ENCODE peak calls at places on chromosomes 4 and X, in six cellular contexts. N is right atrium auricular region, C is tibial artery, H is mesendoderm, Y is adrenal gland, L is ascending aorta. Z is an unnamed sample.

GRCh38 chr4:168528131-168528949 is 31.5 kb downstream of the PALLD start:
- DNase-seq in N (no peak), L (no peak), Y (no peak), C (no peak), H (no peak), Z (peak; percentile 75)

GRCh38 chr4:99458911-99459447 is 23.8 kb upstream of the ADH7 start:
- DNase-seq in C (no peak), Y (no peak), N (no peak), H (peak; percentile 39), L (no peak), Z (peak; percentile 96)

GRCh38 chr4:121554377-121554776 is 142.4 kb downstream of the ANXA5 start:
- DNase-seq in Y (no peak), L (no peak), H (no peak), N (no peak), C (no peak), Z (no peak)

GRCh38 chr4:168562021-168562691 is 65.3 kb downstream of the PALLD start:
- DNase-seq in L (no peak), C (no peak), H (no peak), Y (no peak), N (no peak), Z (peak; percentile 80)

GRCh38 chrX:124501566-124501965 is 155.2 kb downstream of the SH2D1A start:
- DNase-seq in Y (no peak), H (no peak), C (no peak), N (no peak), L (no peak), Z (no peak)

GRCh38 chr4:38310446-38311043 is 350.3 kb downstream of the PTTG2 start:
- DNase-seq in H (peak; percentile 59), L (no peak), C (no peak), N (no peak), Y (no peak), Z (no peak)

GRCh38 chr4:38237139-38237538 is 276.9 kb downstream of the PTTG2 start:
- DNase-seq in H (no peak), C (no peak), N (no peak), Y (no peak), L (no peak), Z (peak; percentile 98)

GRCh38 chrX:19761554-19762295 is 125.7 kb downstream of the SH3KBP1 start:
- DNase-seq in H (no peak), C (no peak), Y (no peak), L (no peak), N (no peak), Z (no peak)

GRCh38 chr4:7332216-7333023 is 102.3 kb downstream of the PSAPL1 start:
- DNase-seq in L (no peak), C (no peak), H (no peak), Y (peak; percentile 50), N (no peak), Z (no peak)

GRCh38 chr4:3251691-3252479 is 2.9 kb downstream of the MSANTD1 start:
- DNase-seq in Y (no peak), N (no peak), C (peak; percentile 16), H (no peak), L (no peak), Z (no peak)

GRCh38 chrX:1870421-1870820 is 255.6 kb downstream of the ASMT start:
- DNase-seq in N (no peak), L (no peak), C (no peak), Y (no peak), H (no peak), Z (no peak)

GRCh38 chr4:7938513-7939376 is 916 bp downstream of the AFAP1 start:
- DNase-seq in L (no peak), Y (no peak), N (peak; percentile 64), C (peak; percentile 41), H (peak; percentile 71), Z (peak; percentile 20)

GRCh38 chr4:55491486-55491885 is 55.2 kb downstream of the CLOCK start:
- DNase-seq in L (no peak), H (no peak), Y (no peak), C (no peak), N (no peak), Z (no peak)

GRCh38 chrX:11374570-11374969 is 81.4 kb downstream of the AMELX start:
- DNase-seq in L (no peak), Y (no peak), N (no peak), H (peak; percentile 33), C (no peak), Z (peak; percentile 59)
- H3K4me3 ChIP-seq in L (no peak overlapping the region), Y (no peak overlapping the region), N (no peak overlapping the region), H (no peak overlapping the region), C (no peak overlapping the region), Z (no peak overlapping the region)

GRCh38 chr4:521636-522330 is 22.8 kb downstream of the PIGG start:
- DNase-seq in H (no peak), N (no peak), C (no peak), Y (no peak), L (no peak), Z (no peak)
- H3K36me3 ChIP-seq in H (peaks cover 15% of the 10 kb centered on the region), N (peaks cover 56% of the 10 kb centered on the region), C (peaks cover 75% of the 10 kb centered on the region), Y (peaks cover 51% of the 10 kb centered on the region), L (peaks cover 49% of the 10 kb centered on the region), Z (peaks cover 30% of the 10 kb centered on the region)

DNA sequence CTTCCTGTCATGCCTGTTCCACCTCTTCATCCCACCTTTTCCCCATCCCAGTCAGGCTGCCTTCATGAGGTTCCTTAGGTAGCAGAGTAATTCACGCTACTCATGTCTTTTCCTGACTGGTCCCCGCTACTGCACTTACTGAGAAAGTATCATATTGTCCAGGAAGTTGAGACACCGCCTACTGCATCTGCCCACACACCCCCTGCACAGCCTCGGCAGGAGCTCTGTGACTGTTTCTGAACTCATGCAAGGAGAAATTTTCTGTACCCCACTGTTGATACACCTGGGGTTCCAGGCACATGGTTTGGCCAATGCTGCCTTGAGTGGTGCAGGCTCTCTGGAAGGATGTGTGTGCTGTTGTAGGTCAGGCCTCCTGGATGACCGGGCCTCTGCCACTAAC is 39.6 kb downstream of the HADH start:
- DNase-seq in C (no peak), L (no peak), N (no peak), Y (no peak), H (no peak), Z (no peak)
- H3K4me3 ChIP-seq in C (no peak overlapping the region), L (no peak overlapping the region), N (no peak overlapping the region), Y (no peak overlapping the region), H (no peak overlapping the region), Z (no peak overlapping the region)

GRCh38 chr4:153620352-153620751 is 63.7 kb upstream of the TLR2 start:
- DNase-seq in H (no peak), Y (no peak), L (no peak), C (no peak), N (no peak), Z (no peak)

GRCh38 chr4:153622778-153623240 is 61.3 kb upstream of the TLR2 start:
- DNase-seq in Y (peak; percentile 30), C (no peak), H (no peak), L (no peak), N (no peak), Z (no peak)

GRCh38 chr4:153622093-153622492 is 62.0 kb upstream of the TLR2 start:
- DNase-seq in L (no peak), H (no peak), Y (no peak), C (no peak), N (no peak), Z (no peak)

GRCh38 chr4:153618831-153619230 is 65.2 kb upstream of the TLR2 start:
- DNase-seq in L (no peak), H (peak; percentile 61), C (no peak), Y (no peak), N (no peak), Z (no peak)

DNA sequence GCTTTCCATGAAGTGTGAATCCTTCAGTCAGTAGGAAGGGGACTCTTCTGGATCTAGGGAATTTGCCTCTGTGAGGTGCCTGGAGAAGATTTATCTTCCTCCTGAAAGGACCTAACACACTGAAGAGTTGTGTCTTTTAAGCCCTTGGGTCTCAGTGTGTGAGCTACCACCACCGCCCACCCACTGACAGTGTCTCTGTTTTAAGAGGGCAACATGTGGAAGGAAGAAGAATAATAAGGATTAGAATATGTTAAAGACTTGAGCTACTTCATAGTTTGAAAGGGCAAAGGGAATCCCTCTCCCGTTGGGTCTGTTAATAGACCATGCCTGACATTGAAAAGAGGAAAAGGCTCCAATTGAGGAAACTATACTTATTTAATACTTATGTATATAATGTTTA is 64.3 kb upstream of the TLR2 start:
- DNase-seq in H (no peak), C (no peak), Y (no peak), L (no peak), N (no peak), Z (no peak)
- H3K36me3 ChIP-seq in H (no peaks in the 10 kb centered on the region), C (peaks cover 53% of the 10 kb centered on the region), Y (no peaks in the 10 kb centered on the region), L (peaks cover 19% of the 10 kb centered on the region), N (peaks cover 59% of the 10 kb centered on the region), Z (peaks cover 8% of the 10 kb centered on the region)

GRCh38 chr4:139129206-139129605 is 47.8 kb downstream of the ELF2 start:
- DNase-seq in Y (no peak), C (no peak), L (no peak), N (no peak), H (no peak), Z (peak; percentile 19)
- H3K4me3 ChIP-seq in Y (no peak overlapping the region), C (no peak overlapping the region), L (no peak overlapping the region), N (no peak overlapping the region), H (no peak overlapping the region), Z (no peak overlapping the region)

GRCh38 chr4:24655326-24655725 is 71.0 kb upstream of the DHX15 start:
- DNase-seq in Y (no peak), C (no peak), N (no peak), L (no peak), H (no peak), Z (no peak)
- H3K36me3 ChIP-seq in Y (no peaks in the 10 kb centered on the region), C (no peaks in the 10 kb centered on the region), N (no peaks in the 10 kb centered on the region), L (no peaks in the 10 kb centered on the region), H (no peaks in the 10 kb centered on the region), Z (no peaks in the 10 kb centered on the region)